ENCODE peak calls at places on chromosomes 11 and 22, in five cellular contexts. D, J, P, M and U are unnamed samples.

GRCh38 chr11:59659981-59660380 is 8.9 kb downstream of the PATL1 start:
- DNase-seq in D (no peak), J (no peak), P (no peak), M (no peak), U (no peak)

GRCh38 chr11:123272565-123272964 is 77.5 kb upstream of the CLMP start:
- DNase-seq in D (no peak), J (no peak), P (no peak), M (no peak), U (no peak)

GRCh38 chr11:12251651-12252560 is 125.5 kb upstream of the PARVA start:
- DNase-seq in D (no peak), J (no peak), P (peak), M (no peak), U (no peak)

GRCh38 chr11:2914475-2915195 is 14.6 kb downstream of the PHLDA2 start:
- DNase-seq in D (no peak), J (no peak), P (no peak), M (no peak), U (no peak)

GRCh38 chr11:34340653-34341052 is 17.2 kb downstream of the ABTB2 start:
- DNase-seq in D (no peak), J (no peak), P (no peak), M (no peak), U (no peak)

GRCh38 chr11:65793625-65794400 is 7.0 kb downstream of the OVOL1 start:
- DNase-seq in D (no peak), J (no peak), P (peak), M (no peak), U (no peak)

GRCh38 chr11:125168875-125169537 is 4.5 kb downstream of the PKNOX2 start:
- DNase-seq in D (peak), J (no peak), P (no peak), M (no peak), U (no peak)

GRCh38 chr22:37782340-37783168 is 25.2 kb upstream of the GCAT start:
- DNase-seq in D (no peak), J (no peak), P (no peak), M (no peak), U (no peak)

GRCh38 chr22:33000342-33001280 is 57.6 kb downstream of the SYN3 start:
- DNase-seq in D (peak), J (peak), P (no peak), M (no peak), U (peak)

GRCh38 chr11:8267831-8268529 is 4.3 kb upstream of the LMO1 start:
- DNase-seq in D (no peak), J (no peak), P (peak), M (no peak), U (no peak)

GRCh38 chr22:30247974-30248373 is 1.4 kb upstream of the LIF start:
- DNase-seq in D (no peak), J (no peak), P (no peak), M (no peak), U (no peak)

GRCh38 chr11:66967670-66968425 is 7.3 kb upstream of the C11orf86 start:
- DNase-seq in D (peak), J (no peak), P (no peak), M (no peak), U (no peak)

GRCh38 chr11:11074686-11075370 is 217.0 kb upstream of the ZBED5 start:
- DNase-seq in D (no peak), J (no peak), P (peak), M (no peak), U (peak)